ENCODE peak calls at places on chromosomes 16 and 17, in nine cellular contexts. K is right lobe of liver, L is body of pancreas, J is lower leg skin, W is HCT116, P is IMR-90, T is adrenal gland, Z is erythroblast, C is prostate gland. N is an unnamed sample.

GRCh38 chr17:39618252-39618913 is 8.4 kb upstream of the PPP1R1B start:
- DNase-seq in W (no peak), P (no peak), L (no peak), C (no peak), T (no peak), K (no peak), J (no peak), Z (no peak), N (no peak)

GRCh38 chr16:71288570-71288889 is 672 bp downstream of the CMTR2 start:
- DNase-seq in L (no peak), J (no peak), T (no peak), Z (no peak), P (peak), C (no peak), W (no peak), K (no peak), N (no peak)

GRCh38 chr16:81553814-81554675 is 109.4 kb downstream of the CMIP start:
- DNase-seq in J (no peak), T (no peak), K (peak), Z (no peak), C (no peak), W (no peak), P (no peak), L (peak), N (no peak)

GRCh38 chr16:23948949-23949392 is 113.2 kb downstream of the PRKCB start:
- DNase-seq in K (no peak), L (peak), C (no peak), J (no peak), W (no peak), T (no peak), Z (no peak), P (no peak), N (no peak)

GRCh38 chr16:26569793-26570192 is 496.9 kb upstream of the C16orf82 start:
- DNase-seq in J (no peak), K (no peak), L (peak), W (no peak), Z (no peak), P (no peak), T (peak), C (no peak), N (no peak)

GRCh38 chr16:84144301-84144858 is 597 bp downstream of the HSDL1 start:
- DNase-seq in Z (peak), J (no peak), C (peak), P (peak), K (peak), L (peak), W (no peak), T (peak), N (no peak)

GRCh38 chr17:18261146-18261515 is 669 bp downstream of the MIEF2 start:
- DNase-seq in W (no peak), K (peak), T (peak), P (peak), C (peak), J (peak), Z (peak), L (peak), N (peak)

GRCh38 chr17:47279062-47279801 is 25.6 kb downstream of the ITGB3 start:
- DNase-seq in T (peak), K (no peak), C (no peak), P (peak), L (peak), W (no peak), Z (no peak), J (peak), N (peak)

GRCh38 chr16:85327731-85328664 is 215.7 kb upstream of the CIBAR2 start:
- DNase-seq in W (peak), C (no peak), Z (peak), J (no peak), L (no peak), P (no peak), K (no peak), T (no peak), N (no peak)

GRCh38 chr16:48123104-48123788 is 32.5 kb downstream of the ABCC12 start:
- DNase-seq in W (peak), K (no peak), L (peak), T (peak), J (no peak), P (peak), C (no peak), Z (peak), N (no peak)

GRCh38 chr16:64202571-64202970 is 919.3 kb downstream of the CDH11 start:
- DNase-seq in W (no peak), L (no peak), K (no peak), Z (no peak), C (no peak), P (no peak), J (no peak), T (no peak), N (no peak)

GRCh38 chr16:3514621-3515020 is 13.8 kb downstream of the CLUAP1 start:
- DNase-seq in W (no peak), L (no peak), P (peak), T (no peak), K (no peak), Z (no peak), J (no peak), C (no peak), N (no peak)
- TF ChIP-seq POLR2A in W (no peak), L (no peak), P (no peak), T (no peak), K (no peak), Z (no peak), J (no peak), C (no peak), N (no peak)

GRCh38 chr17:44202756-44203155 is 3.1 kb upstream of the ATXN7L3 start:
- DNase-seq in L (no peak), K (no peak), C (no peak), J (no peak), Z (no peak), W (no peak), T (no peak), P (no peak), N (no peak)

GRCh38 chr17:44198721-44199552 is 747 bp downstream of the ATXN7L3 start:
- DNase-seq in C (peak), J (no peak), K (peak), P (peak), L (peak), T (peak), Z (peak), W (no peak), N (peak)

GRCh38 chr17:44199553-44200477 is at the start of gene ATXN7L3:
- DNase-seq in C (peak), T (peak), Z (peak), J (peak), W (peak), P (peak), L (peak), K (peak), N (peak)

GRCh38 chr17:44197980-44198720 is 1.5 kb downstream of the ATXN7L3 start:
- DNase-seq in Z (peak), P (peak), C (peak), J (no peak), T (no peak), L (peak), W (peak), K (no peak), N (no peak)

GRCh38 chr17:44200478-44201155 is 933 bp upstream of the ATXN7L3 start:
- DNase-seq in T (no peak), C (no peak), W (no peak), Z (no peak), K (no peak), J (no peak), P (no peak), L (no peak), N (no peak)
- TF ChIP-seq POLR2A in T (no peak), C (no peak), W (no peak), Z (peak), K (no peak), J (no peak), P (no peak), L (peak), N (no peak)

DNA sequence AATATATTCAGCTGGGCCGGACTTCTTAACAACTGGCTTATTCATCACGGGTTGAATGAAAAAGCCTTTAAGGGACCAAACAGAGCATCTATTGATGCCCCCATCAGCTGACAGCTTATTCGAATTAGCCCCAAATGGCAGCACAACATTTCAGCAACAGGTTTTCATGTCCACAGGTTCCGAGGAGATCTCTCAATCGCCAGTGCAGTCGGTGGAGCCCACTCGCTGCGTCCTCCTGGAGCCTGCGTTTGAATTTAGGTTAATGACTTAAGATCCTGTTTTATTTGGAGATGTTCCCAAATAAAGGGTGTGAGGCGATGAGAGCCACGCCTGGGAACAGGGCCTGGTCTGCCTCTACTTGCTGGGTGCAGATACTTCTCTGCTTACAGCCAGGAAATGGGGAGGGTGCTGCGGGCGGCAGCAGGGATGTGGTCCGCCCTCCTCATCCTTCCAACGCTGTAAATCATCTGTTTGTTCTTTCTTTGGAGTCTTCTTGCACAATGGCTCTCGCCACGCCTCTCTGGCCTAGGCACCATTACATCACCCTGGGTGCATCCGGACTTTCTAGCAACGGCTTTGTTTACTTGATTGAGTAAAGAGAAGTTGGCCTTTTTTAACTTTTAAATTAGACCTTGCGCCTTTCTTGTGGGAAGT is 22.6 kb downstream of the NDE1 start:
- DNase-seq in K (peak), Z (peak), W (no peak), T (peak), P (peak), L (peak), J (peak), C (peak), N (peak)
- TF ChIP-seq POLR2A in K (peak), Z (no peak), W (no peak), T (no peak), P (no peak), L (no peak), J (no peak), C (peak), N (no peak)

GRCh38 chr16:57644383-57645014 is 16.1 kb downstream of the ADGRG1 start:
- DNase-seq in K (no peak), C (no peak), T (no peak), W (no peak), P (no peak), Z (no peak), L (no peak), J (no peak), N (no peak)

GRCh38 chr16:57648125-57648524 is 19.7 kb downstream of the ADGRG1 start:
- DNase-seq in Z (no peak), L (no peak), C (no peak), J (no peak), T (no peak), P (no peak), K (no peak), W (no peak), N (no peak)

GRCh38 chr16:57647136-57647875 is 18.9 kb downstream of the ADGRG1 start:
- DNase-seq in P (no peak), L (no peak), T (no peak), J (no peak), Z (no peak), W (no peak), K (no peak), C (no peak), N (no peak)

GRCh38 chr16:57645691-57646387 is 17.4 kb downstream of the ADGRG1 start:
- DNase-seq in J (no peak), W (no peak), T (peak), Z (no peak), P (peak), K (no peak), L (no peak), C (no peak), N (peak)

GRCh38 chr16:57646388-57647039 is 18.1 kb downstream of the ADGRG1 start:
- DNase-seq in T (no peak), L (no peak), J (no peak), C (no peak), K (no peak), Z (no peak), P (no peak), W (no peak), N (no peak)
- TF ChIP-seq POLR2A in T (no peak), L (no peak), J (no peak), C (no peak), K (no peak), Z (no peak), P (no peak), W (no peak), N (no peak)

GRCh38 chr17:31092475-31093064 is 2.2 kb upstream of the NF1 start:
- DNase-seq in W (no peak), T (no peak), K (no peak), J (no peak), C (no peak), P (peak), L (no peak), Z (no peak), N (no peak)

GRCh38 chr17:31094600-31095238 is at the start of gene NF1:
- DNase-seq in Z (peak), C (peak), P (peak), W (peak), J (peak), T (peak), K (peak), L (peak), N (peak)

GRCh38 chr17:31093866-31094599 is 744 bp upstream of the NF1 start:
- DNase-seq in K (no peak), L (peak), P (no peak), W (no peak), C (no peak), Z (peak), T (peak), J (no peak), N (no peak)

GRCh38 chr17:31096106-31096436 is 1.3 kb downstream of the NF1 start:
- DNase-seq in L (no peak), Z (no peak), K (no peak), T (no peak), C (no peak), P (no peak), W (no peak), J (no peak), N (no peak)

GRCh38 chr17:31095239-31096105 is 695 bp downstream of the NF1 start:
- DNase-seq in L (peak), K (peak), P (peak), C (peak), J (peak), T (peak), W (no peak), Z (peak), N (peak)
- TF ChIP-seq POLR2A in L (no peak), K (no peak), P (no peak), C (peak), J (no peak), T (no peak), W (no peak), Z (peak), N (no peak)

GRCh38 chr16:1129106-1129960 is 23.6 kb upstream of the CACNA1H start:
- DNase-seq in K (no peak), L (no peak), C (no peak), P (no peak), J (no peak), T (no peak), W (no peak), Z (no peak), N (no peak)

GRCh38 chr16:1133271-1133670 is 19.6 kb upstream of the CACNA1H start:
- DNase-seq in Z (no peak), K (no peak), T (no peak), W (no peak), P (no peak), C (no peak), L (no peak), J (no peak), N (no peak)

GRCh38 chr16:1132431-1132830 is 20.5 kb upstream of the CACNA1H start:
- DNase-seq in P (no peak), W (no peak), L (no peak), T (no peak), K (no peak), J (no peak), Z (no peak), C (no peak), N (no peak)

GRCh38 chr16:1130382-1130781 is 22.5 kb upstream of the CACNA1H start:
- DNase-seq in Z (no peak), C (no peak), K (no peak), L (no peak), T (no peak), P (no peak), W (no peak), J (no peak), N (no peak)

DNA sequence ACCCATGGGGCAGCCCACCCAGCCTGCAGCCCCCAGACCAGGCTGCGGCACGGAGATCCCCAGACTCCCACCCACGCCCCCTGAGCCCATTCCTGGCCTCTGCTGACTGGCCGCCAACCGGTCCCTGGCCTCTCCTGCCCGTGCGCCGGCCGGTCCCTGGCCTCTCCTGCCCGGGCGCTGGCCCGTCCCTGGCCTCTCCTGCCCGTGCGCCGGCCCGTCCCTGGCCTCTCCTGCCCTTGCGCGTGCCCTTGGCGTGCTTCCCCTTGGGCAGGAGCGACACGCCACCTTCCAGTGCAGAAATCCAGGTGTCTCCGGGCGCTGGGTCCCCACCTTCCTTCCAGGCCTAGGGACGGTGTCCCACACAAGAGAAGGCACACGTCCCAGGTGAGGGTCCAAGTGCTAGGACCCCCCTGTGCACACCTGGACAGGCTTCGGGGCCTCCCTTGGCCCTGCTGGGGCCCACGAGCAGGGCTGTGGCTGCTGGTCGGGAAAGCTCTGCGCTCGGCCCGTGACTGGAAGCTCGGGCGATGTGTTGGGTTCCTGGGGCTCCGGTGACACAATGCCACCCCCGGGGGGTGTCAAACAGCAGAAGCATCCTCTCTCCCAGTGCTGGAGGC is 21.4 kb upstream of the CACNA1H start:
- DNase-seq in Z (no peak), K (no peak), P (no peak), L (no peak), C (no peak), W (no peak), T (no peak), J (no peak), N (no peak)
- TF ChIP-seq POLR2A in Z (no peak), K (no peak), P (no peak), L (no peak), C (no peak), W (no peak), T (no peak), J (no peak), N (no peak)

GRCh38 chr17:6753006-6753445 is 2.8 kb upstream of the XAF1 start:
- DNase-seq in P (peak), L (peak), W (no peak), K (no peak), C (no peak), T (peak), J (no peak), Z (peak), N (peak)
- TF ChIP-seq POLR2A in P (no peak), L (no peak), W (no peak), K (no peak), C (no peak), T (no peak), J (no peak), Z (no peak), N (no peak)

GRCh38 chr17:38616361-38616760 is 10.6 kb upstream of the SRCIN1 start:
- DNase-seq in Z (no peak), P (no peak), J (no peak), L (no peak), T (no peak), W (no peak), C (no peak), K (peak), N (peak)

GRCh38 chr17:38611872-38612376 is 6.2 kb upstream of the SRCIN1 start:
- DNase-seq in T (no peak), C (no peak), W (no peak), P (no peak), L (no peak), Z (no peak), K (peak), J (no peak), N (no peak)

GRCh38 chr17:38613525-38613980 is 7.8 kb upstream of the SRCIN1 start:
- DNase-seq in C (no peak), K (peak), Z (no peak), P (no peak), J (no peak), T (no peak), L (no peak), W (no peak), N (no peak)

GRCh38 chr17:38611070-38611786 is 5.5 kb upstream of the SRCIN1 start:
- DNase-seq in W (no peak), K (peak), C (no peak), Z (no peak), T (no peak), J (no peak), L (no peak), P (no peak), N (no peak)

GRCh38 chr17:38613981-38614779 is 8.4 kb upstream of the SRCIN1 start:
- DNase-seq in W (no peak), L (peak), Z (no peak), T (no peak), C (no peak), J (no peak), K (peak), P (no peak), N (peak)
- TF ChIP-seq POLR2A in W (no peak), L (no peak), Z (no peak), T (no peak), C (no peak), J (no peak), K (no peak), P (no peak), N (no peak)